ENCODE peak calls at places on chromosomes 5 and 9, in six cellular contexts. G is neuronal stem cell, N is IMR-90, M is mesenchymal stem cell, H is mesendoderm, T is H1. C is an unnamed sample.

GRCh38 chr5:77920350-77921046 is 144.4 kb upstream of the TBCA start:
- DNase-seq in T (no peak), M (no peak), G (no peak), N (no peak), H (no peak), C (no peak)

GRCh38 chr5:39891376-39891775 is 466.6 kb upstream of the DAB2 start:
- DNase-seq in H (no peak), M (no peak), G (no peak), N (no peak), T (no peak), C (no peak)

GRCh38 chr5:169162407-169162806 is 138.5 kb downstream of the SLIT3 start:
- DNase-seq in H (no peak), T (no peak), N (no peak), M (peak), G (no peak), C (no peak)

GRCh38 chr9:116166713-116167112 is 13.1 kb downstream of the PAPPA start:
- DNase-seq in M (no peak), T (no peak), H (no peak), G (no peak), N (no peak), C (no peak)

GRCh38 chr9:113875917-113876805 is at the start of gene ZNF618:
- DNase-seq in H (peak), M (peak), N (no peak), T (no peak), G (peak), C (peak)

GRCh38 chr5:14739538-14739937 is 75.0 kb downstream of the OTULIN start:
- DNase-seq in T (no peak), G (no peak), M (peak), H (no peak), N (peak), C (no peak)

GRCh38 chr5:121108725-121109124 is 644.6 kb downstream of the PRR16 start:
- DNase-seq in G (no peak), H (peak), M (no peak), T (peak), N (no peak), C (peak)

GRCh38 chr9:135029871-135030710 is 57.4 kb upstream of the OLFM1 start:
- DNase-seq in T (no peak), N (no peak), G (no peak), H (no peak), M (no peak), C (no peak)

GRCh38 chr5:181037365-181037861 is 2.7 kb upstream of the BTNL9 start:
- DNase-seq in M (no peak), H (peak), G (no peak), T (no peak), N (no peak), C (no peak)

GRCh38 chr9:34158362-34158869 is 20.4 kb upstream of the UBAP1 start:
- DNase-seq in M (peak), T (no peak), N (peak), H (peak), G (peak), C (peak)

GRCh38 chr9:86788456-86788855 is 158.8 kb downstream of the GAS1 start:
- DNase-seq in H (no peak), M (no peak), G (no peak), T (no peak), N (peak), C (no peak)

GRCh38 chr9:85310531-85311070 is 431.2 kb downstream of the AGTPBP1 start:
- DNase-seq in G (no peak), N (no peak), M (no peak), H (no peak), T (no peak), C (no peak)

GRCh38 chr9:123607987-123608565 is 252.1 kb downstream of the CRB2 start:
- DNase-seq in N (no peak), G (no peak), M (no peak), T (no peak), H (no peak), C (no peak)

GRCh38 chr9:7368410-7369292 is 430.9 kb downstream of the DMAC1 start:
- DNase-seq in H (no peak), T (no peak), M (peak), G (no peak), N (peak), C (peak)

GRCh38 chr5:77616920-77617319 is 21.6 kb downstream of the OTP start:
- DNase-seq in T (no peak), H (no peak), N (no peak), M (no peak), G (no peak), C (no peak)

GRCh38 chr5:55572600-55572999 is 37.8 kb upstream of the PLPP1 start:
- DNase-seq in M (no peak), T (no peak), G (no peak), N (no peak), H (no peak), C (no peak)

GRCh38 chr5:55572011-55572410 is 37.2 kb upstream of the PLPP1 start:
- DNase-seq in T (no peak), H (peak), N (no peak), M (no peak), G (no peak), C (no peak)

GRCh38 chr5:55568629-55569512 is 34.1 kb upstream of the PLPP1 start:
- DNase-seq in H (no peak), G (no peak), M (no peak), T (no peak), N (no peak), C (no peak)

GRCh38 chr5:55570026-55570425 is 35.3 kb upstream of the PLPP1 start:
- DNase-seq in M (peak), T (no peak), H (peak), G (peak), N (peak), C (peak)

DNA sequence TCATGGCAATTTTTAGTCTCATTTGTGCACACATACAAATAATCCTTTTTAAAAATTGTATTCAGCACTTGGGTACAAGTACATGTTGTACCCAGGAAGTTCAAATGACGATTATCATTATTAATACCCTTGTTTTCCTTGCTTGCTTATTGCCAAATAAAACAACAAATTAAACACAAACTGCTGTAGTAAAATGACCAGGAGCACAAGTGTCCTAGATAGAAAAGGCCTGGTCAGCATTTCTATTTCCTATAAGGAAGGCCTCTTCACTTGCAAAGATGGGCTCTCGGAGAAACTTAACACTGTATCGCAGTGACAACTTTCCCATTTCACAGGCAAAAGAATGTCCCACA is 34.7 kb upstream of the PLPP1 start:
- DNase-seq in M (no peak), T (no peak), G (no peak), N (no peak), H (peak), C (no peak)
- H2BK120ac ChIP-seq in M (no peak), T (no peak), G (no peak), N (no peak), H (no peak), C (peak)

GRCh38 chr5:155472780-155473179 is 459.2 kb downstream of the KIF4B start:
- DNase-seq in M (no peak), G (no peak), T (no peak), N (no peak), H (no peak), C (no peak)
- H2BK5ac ChIP-seq in M (no peak), G (no peak), T (no peak), N (no peak), H (no peak), C (no peak)

GRCh38 chr9:120183615-120184014 is 396.4 kb downstream of the CDK5RAP2 start:
- DNase-seq in M (no peak), N (no peak), H (no peak), T (no peak), G (no peak), C (no peak)
- H3K4me3 ChIP-seq in M (no peak), N (no peak), H (no peak), T (no peak), G (no peak), C (no peak)

GRCh38 chr5:96781734-96782064 is 26.0 kb downstream of the ERAP1 start:
- DNase-seq in G (no peak), M (no peak), H (no peak), T (no peak), N (no peak), C (no peak)
- H2BK120ac ChIP-seq in G (no peak), M (no peak), H (no peak), T (no peak), N (no peak), C (no peak)

GRCh38 chr5:102738037-102738436 is 17.1 kb upstream of the PAM start:
- DNase-seq in M (no peak), H (no peak), N (no peak), G (no peak), T (no peak), C (no peak)
- H2BK5ac ChIP-seq in M (no peak), H (no peak), N (no peak), G (no peak), T (no peak), C (no peak)

DNA sequence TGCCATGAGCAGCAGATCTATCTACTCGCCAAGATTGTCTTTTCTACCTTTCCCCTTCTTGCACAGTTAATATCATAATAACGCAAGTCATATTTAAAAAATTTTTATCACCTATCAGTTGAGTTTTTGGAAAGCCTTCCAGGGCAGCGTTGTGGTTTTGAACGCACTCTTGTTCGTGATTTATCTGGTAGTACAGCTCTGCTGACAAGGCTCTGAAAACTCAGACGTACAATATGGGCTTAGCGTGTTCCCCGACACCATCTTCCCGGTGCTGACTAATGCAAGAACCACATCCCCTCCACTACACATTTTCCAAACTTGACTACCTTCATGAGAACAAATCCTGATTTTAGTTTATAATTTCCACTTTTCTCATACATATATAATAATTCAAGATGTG is 1.6 kb upstream of the NFIL3 start:
- DNase-seq in H (no peak), G (no peak), M (no peak), T (no peak), N (no peak), C (no peak)
- H3K4me3 ChIP-seq in H (no peak), G (no peak), M (peak), T (peak), N (no peak), C (no peak)

GRCh38 chr5:172402531-172403190 is 51.7 kb downstream of the SH3PXD2B start:
- DNase-seq in M (no peak), N (no peak), H (no peak), T (no peak), G (no peak), C (no peak)
- H2BK120ac ChIP-seq in M (no peak), N (no peak), H (no peak), T (peak), G (no peak), C (peak)

DNA sequence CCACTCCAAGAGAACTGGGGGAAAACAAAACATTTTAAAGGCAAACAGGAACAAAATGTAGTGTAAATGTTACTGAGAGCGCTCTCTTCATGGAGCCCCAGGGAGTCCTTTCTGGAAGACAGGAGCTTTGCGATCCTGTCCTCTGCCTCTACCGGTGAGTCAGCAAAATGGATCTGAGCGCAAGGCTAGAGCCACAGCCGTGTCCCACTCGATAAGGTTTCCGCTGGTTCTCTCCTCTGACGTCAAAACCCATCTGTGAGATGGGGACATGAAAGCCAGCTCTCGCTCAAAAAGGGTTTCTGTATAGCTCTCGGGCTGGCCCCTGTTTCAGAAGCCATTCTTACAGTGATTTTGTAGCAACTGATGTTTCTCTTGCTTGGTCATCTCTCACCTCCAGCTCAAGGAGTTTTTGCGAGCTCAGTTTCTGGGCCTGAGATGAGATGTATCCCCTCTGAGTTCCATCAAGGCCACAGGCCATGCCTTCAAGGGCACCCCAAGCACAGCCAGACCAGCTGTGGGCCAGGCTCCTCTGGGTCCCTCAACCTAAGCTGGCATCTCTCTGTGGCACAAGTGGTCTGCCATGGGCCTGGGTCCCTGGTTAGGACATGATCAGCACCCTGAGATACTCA is 101.6 kb downstream of the FSTL4 start:
- DNase-seq in N (no peak), M (no peak), G (no peak), H (no peak), T (no peak), C (peak)
- H2BK5ac ChIP-seq in N (no peak), M (no peak), G (no peak), H (no peak), T (no peak), C (no peak)

GRCh38 chr5:176549871-176550270 is 729 bp downstream of the CDHR2 start:
- DNase-seq in M (no peak), G (no peak), N (no peak), T (no peak), H (no peak), C (no peak)

GRCh38 chr5:176545737-176546509 is 3.2 kb upstream of the CDHR2 start:
- DNase-seq in H (no peak), N (no peak), M (no peak), T (no peak), G (no peak), C (no peak)

GRCh38 chr5:176550275-176550831 is 1.2 kb downstream of the CDHR2 start:
- DNase-seq in T (no peak), H (no peak), N (no peak), G (no peak), M (no peak), C (no peak)

GRCh38 chr5:176547811-176548210 is 1.3 kb upstream of the CDHR2 start:
- DNase-seq in G (no peak), H (no peak), M (peak), T (no peak), N (no peak), C (peak)

DNA sequence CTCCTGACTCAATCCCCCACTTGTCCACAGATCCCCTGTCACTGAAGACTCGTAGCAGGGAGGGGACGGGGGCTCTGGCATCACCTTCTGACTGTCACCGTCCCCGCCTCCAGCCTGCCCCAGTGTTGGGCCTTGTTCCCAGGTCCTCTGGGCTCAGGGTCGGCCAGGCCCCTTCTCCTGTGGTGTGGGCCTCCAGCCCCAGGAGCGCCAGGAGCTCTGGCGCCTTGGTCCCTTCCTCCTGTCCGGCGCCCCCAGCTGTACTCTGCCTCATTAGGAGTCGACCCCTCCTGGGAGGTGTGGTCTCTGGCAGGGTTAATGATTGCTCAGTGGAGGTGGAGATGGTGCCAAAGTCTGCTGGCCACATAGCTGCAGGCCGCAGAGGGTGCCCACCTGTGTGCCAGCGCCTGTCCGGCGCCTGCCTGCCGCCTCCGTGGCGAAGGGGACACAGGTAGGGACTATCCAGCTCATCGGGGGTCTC is at the start of gene CDHR2:
- DNase-seq in N (no peak), G (no peak), M (no peak), H (no peak), T (no peak), C (no peak)
- H3K4me3 ChIP-seq in N (no peak), G (no peak), M (no peak), H (no peak), T (no peak), C (no peak)

C was measured in trophoblast cell.